ENCODE peak calls at places on chromosomes 4 and X, in four cellular contexts. Q is stimulated activated CD8-positive, alpha-beta memory T cell treated with anti-CD3 and anti-CD28 coated beads, Interleukin-2, amount 100 ng/mL, for 48 hours; I is stimulated activated CD4-positive, alpha-beta T cell treated with anti-CD3 and anti-CD28 coated beads, Interleukin-15, amount 100 ng/mL, for 24 hours; T is NCI-H146. R is an unnamed sample.

GRCh38 chrX:147875866-147876596 is 35.7 kb upstream of the FMR1 start:
- DNase-seq in Q (no peak), I (no peak), T (no peak), R (no peak)

GRCh38 chr4:103996637-103997036 is 276.9 kb upstream of the TACR3 start:
- DNase-seq in Q (no peak), I (no peak), T (no peak), R (peak)

GRCh38 chrX:40933132-40934078 is 151.8 kb upstream of the USP9X start:
- DNase-seq in Q (no peak), I (peak), T (no peak), R (peak)

GRCh38 chr4:37685726-37686372 is 327 bp downstream of the RELL1 start:
- DNase-seq in Q (peak), I (peak), T (peak), R (peak)

GRCh38 chrX:104833401-104833800 is 267.4 kb downstream of the IL1RAPL2 start:
- DNase-seq in Q (no peak), I (no peak), T (no peak), R (no peak)

GRCh38 chr4:12889054-12889453 is 595.1 kb downstream of the RAB28 start:
- DNase-seq in Q (no peak), I (no peak), T (no peak), R (no peak)

GRCh38 chr4:161696957-161697356 is 466.8 kb downstream of the FSTL5 start:
- DNase-seq in Q (no peak), I (no peak), T (no peak), R (no peak)

GRCh38 chrX:19017271-19017670 is 33.4 kb upstream of the PHKA2 start:
- DNase-seq in Q (no peak), I (no peak), T (peak), R (peak)

GRCh38 chrX:130575831-130576404 is 174.1 kb downstream of the RBMX2 start:
- DNase-seq in Q (peak), I (peak), T (peak), R (peak)

GRCh38 chr4:142656178-142656577 is 189.9 kb downstream of the INPP4B start:
- DNase-seq in Q (no peak), I (peak), T (no peak), R (peak)